ENCODE peak calls at places on chromosomes 7 and 10, in four cellular contexts. D is transverse colon, I is HCT116, F is GM12878. Y is an unnamed sample.

GRCh38 chr10:27779462-27779861 is 33.8 kb upstream of the MKX start:
- DNase-seq in D (no peak), I (no peak), F (no peak), Y (no peak)

GRCh38 chr7:101614098-101614938 is 14.8 kb downstream of the MYL10 start:
- DNase-seq in D (no peak), I (no peak), F (no peak), Y (no peak)

GRCh38 chr7:42198296-42198695 is 38.7 kb downstream of the GLI3 start:
- DNase-seq in D (no peak), I (no peak), F (no peak), Y (peak; percentile 64)

GRCh38 chr7:141702047-141702567 is at the start of gene DENND11:
- DNase-seq in D (peak; percentile 53), I (no peak), F (no peak), Y (peak; percentile 26)

GRCh38 chr10:34746094-34746493 is 69.0 kb downstream of the PARD3 start:
- DNase-seq in D (no peak), I (peak; percentile 72), F (no peak), Y (no peak)

GRCh38 chr10:77613476-77614130 is 24.0 kb downstream of the KCNMA1 start:
- DNase-seq in D (no peak), I (no peak), F (no peak), Y (peak; percentile 18)

GRCh38 chr10:94129393-94130130 is 135.8 kb downstream of the PLCE1 start:
- DNase-seq in D (no peak), I (no peak), F (no peak), Y (no peak)

GRCh38 chr7:24756989-24757798 is at the start of gene GSDME:
- DNase-seq in D (peak; percentile 38), I (no peak), F (no peak), Y (peak; percentile 17)

GRCh38 chr7:151339651-151340377 is 1.8 kb upstream of the NUB1 start:
- DNase-seq in D (no peak), I (no peak), F (peak; percentile 69), Y (no peak)

GRCh38 chr7:84336303-84336702 is 141.7 kb upstream of the SEMA3A start:
- DNase-seq in D (no peak), I (no peak), F (peak; percentile 21), Y (no peak)

GRCh38 chr7:132049462-132050304 is 493.3 kb upstream of the PODXL start:
- DNase-seq in D (peak; percentile 58), I (peak; percentile 16), F (no peak), Y (no peak)

GRCh38 chr7:81175291-81175942 is 256.6 kb upstream of the SEMA3C start:
- DNase-seq in D (no peak), I (no peak), F (no peak), Y (no peak)

GRCh38 chr7:22667562-22668239 is 59.3 kb upstream of the IL6 start:
- DNase-seq in D (no peak), I (peak; percentile 6), F (no peak), Y (no peak)

GRCh38 chr7:10793995-10794780 is 179.5 kb upstream of the PHF14 start:
- DNase-seq in D (no peak), I (no peak), F (no peak), Y (no peak)

GRCh38 chr7:6392712-6393666 is 54.8 kb downstream of the DAGLB start:
- DNase-seq in D (peak; percentile 95), I (peak; percentile 69), F (peak; percentile 56), Y (peak; percentile 49)

GRCh38 chr10:21807162-21807561 is 196.4 kb downstream of the DNAJC1 start:
- DNase-seq in D (no peak), I (no peak), F (no peak), Y (no peak)

GRCh38 chr7:2003931-2004812 is 228.6 kb downstream of the MAD1L1 start:
- DNase-seq in D (no peak), I (no peak), F (no peak), Y (no peak)

GRCh38 chr7:2985866-2986265 is 57.8 kb downstream of the CARD11 start:
- DNase-seq in D (no peak), I (no peak), F (no peak), Y (no peak)

GRCh38 chr7:42192851-42193456 is 44.1 kb downstream of the GLI3 start:
- DNase-seq in D (no peak), I (no peak), F (no peak), Y (no peak)

GRCh38 chr7:140696024-140696678 is 357 bp upstream of the NDUFB2 start:
- DNase-seq in D (peak; percentile 97), I (peak; percentile 76), F (no peak), Y (peak; percentile 92)

GRCh38 chr7:46153951-46154787 is 233.1 kb upstream of the IGFBP3 start:
- DNase-seq in D (no peak), I (no peak), F (peak; percentile 55), Y (no peak)

GRCh38 chr10:70738425-70739121 is 46.6 kb downstream of the TBATA start:
- DNase-seq in D (no peak), I (no peak), F (no peak), Y (no peak)

GRCh38 chr7:16345979-16346958 is 75.1 kb downstream of the CRPPA start:
- DNase-seq in D (no peak), I (peak; percentile 44), F (no peak), Y (no peak)

GRCh38 chr10:103822795-103823194 is 32.6 kb downstream of the SH3PXD2A start:
- DNase-seq in D (no peak), I (no peak), F (no peak), Y (no peak)

GRCh38 chr10:71383972-71384687 is 12.6 kb upstream of the CDH23 start:
- DNase-seq in D (peak; percentile 79), I (no peak), F (no peak), Y (peak; percentile 46)

GRCh38 chr7:28956608-28957063 is 1.5 kb downstream of the TRIL start:
- DNase-seq in D (peak; percentile 70), I (no peak), F (no peak), Y (peak; percentile 68)

GRCh38 chr7:8147004-8147403 is 115.0 kb downstream of the ICA1 start:
- DNase-seq in D (no peak), I (no peak), F (no peak), Y (no peak)

GRCh38 chr7:43906327-43907010 is at the start of gene URGCP:
- DNase-seq in D (peak; percentile 57), I (no peak), F (no peak), Y (peak; percentile 24)

GRCh38 chr7:147915781-147916180 is 674.8 kb upstream of the C7orf33 start:
- DNase-seq in D (no peak), I (no peak), F (no peak), Y (no peak)

GRCh38 chr10:6143128-6143527 is 54.3 kb downstream of the RBM17 start:
- DNase-seq in D (no peak), I (no peak), F (no peak), Y (no peak)

GRCh38 chr10:6145979-6146432 is 56.7 kb upstream of the PFKFB3 start:
- DNase-seq in D (no peak), I (no peak), F (no peak), Y (no peak)

GRCh38 chr10:6146921-6147320 is 55.8 kb upstream of the PFKFB3 start:
- DNase-seq in D (no peak), I (no peak), F (no peak), Y (no peak)

GRCh38 chr10:6145414-6145978 is 56.7 kb downstream of the RBM17 start:
- DNase-seq in D (peak; percentile 29), I (no peak), F (no peak), Y (no peak)

GRCh38 chr10:6144609-6145413 is 56.0 kb downstream of the RBM17 start:
- DNase-seq in D (peak; percentile 93), I (peak; percentile 48), F (no peak), Y (peak; percentile 82)
- TF ChIP-seq POLR2AphosphoS5 in D (peak; percentile 76), I (peak; percentile 85), F (peak; percentile 54), Y (peak; percentile 40)

GRCh38 chr7:27193335-27194001 is 6.4 kb downstream of the HOXA13 start:
- DNase-seq in D (no peak), I (no peak), F (no peak), Y (peak; percentile 33)

GRCh38 chr7:27192546-27193334 is 7.2 kb downstream of the HOXA13 start:
- DNase-seq in D (peak; percentile 63), I (no peak), F (no peak), Y (peak; percentile 55)

GRCh38 chr7:27191716-27192545 is 6.9 kb upstream of the HOXA11 start:
- DNase-seq in D (peak; percentile 48), I (no peak), F (no peak), Y (peak; percentile 59)

GRCh38 chr7:27194641-27195379 is 5.1 kb downstream of the HOXA13 start:
- DNase-seq in D (peak; percentile 38), I (no peak), F (no peak), Y (peak; percentile 54)

DNA sequence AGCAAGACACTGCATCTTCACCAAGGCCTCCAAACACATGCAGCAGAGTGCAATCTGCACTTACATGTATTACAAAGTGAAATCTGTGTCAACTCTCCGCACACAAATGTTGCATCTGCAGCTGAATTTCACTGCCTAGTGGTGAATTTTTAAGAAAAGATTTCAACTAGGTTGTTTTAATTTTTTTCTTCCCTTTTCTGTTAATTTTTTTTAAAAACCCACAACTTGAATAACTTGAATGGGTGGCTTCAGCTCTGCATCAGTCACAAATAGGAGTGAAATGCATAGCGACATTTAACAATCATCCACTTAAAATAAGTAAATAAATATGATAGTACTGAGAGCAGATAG is 5.9 kb downstream of the HOXA13 start:
- DNase-seq in D (no peak), I (no peak), F (no peak), Y (no peak)
- H3K27me3 ChIP-seq in D (peaks cover 72% of the 10 kb centered on the region), I (no peaks in the 10 kb centered on the region), F (peaks cover 25% of the 10 kb centered on the region), Y (no peaks in the 10 kb centered on the region)

DNA sequence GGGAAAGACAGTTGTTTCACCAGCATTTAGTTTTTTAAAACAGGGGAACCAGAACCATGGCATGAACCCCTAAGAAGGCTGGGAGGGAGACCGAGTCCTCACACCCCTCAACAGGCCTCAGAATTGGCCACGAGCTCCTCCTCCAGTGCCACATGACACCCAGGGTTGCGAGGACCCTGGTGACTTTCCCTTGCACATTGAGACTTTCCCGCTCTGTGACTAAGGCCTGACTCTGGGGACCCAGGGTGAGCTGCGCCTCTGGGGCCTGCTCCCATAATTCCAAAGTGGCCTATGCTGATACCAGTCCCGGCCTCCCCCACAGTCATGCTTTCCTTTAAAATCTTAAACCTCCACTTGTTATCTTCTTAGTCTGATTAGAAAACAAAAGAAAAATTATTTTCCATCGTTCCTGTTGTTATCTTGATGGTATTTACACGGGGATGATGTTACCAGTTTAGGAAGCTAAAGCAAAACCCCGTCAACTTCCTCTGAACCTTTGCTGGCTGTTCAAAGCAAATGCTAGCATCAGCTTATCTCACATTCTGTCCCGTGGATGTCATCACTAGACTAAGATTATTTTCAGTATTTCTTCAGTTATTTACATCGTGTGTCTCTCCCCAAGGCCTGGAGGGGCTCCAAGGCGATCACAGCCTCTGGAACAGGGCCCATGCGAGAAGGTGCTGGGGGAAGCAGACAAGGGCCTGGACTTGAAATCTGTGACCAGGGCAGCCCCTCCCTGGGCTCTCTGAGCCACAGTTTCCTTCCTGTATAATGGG is 42.1 kb downstream of the FAM53B start:
- DNase-seq in D (peak; percentile 44), I (no peak), F (no peak), Y (no peak)
- H3K4me1 ChIP-seq in D (peaks cover 71% of the 10 kb centered on the region), I (no peaks in the 10 kb centered on the region), F (peaks cover 48% of the 10 kb centered on the region), Y (peaks cover 10% of the 10 kb centered on the region)

GRCh38 chr10:119543814-119544642 is 1.5 kb upstream of the RGS10 start:
- DNase-seq in D (no peak), I (no peak), F (no peak), Y (no peak)
- TF ChIP-seq POLR2AphosphoS5 in D (peak; percentile 36), I (no peak), F (no peak), Y (no peak)